ENCODE peak calls at places on chromosomes 6 and 20, in six cellular contexts. One of them, this sample, is unnamed.

GRCh38 chr6:159017757-159018559 is 18.0 kb upstream of the RSPH3 start:
- DNase-seq in lower lobe of right lung: no peak
- DNase-seq in A549: no peak
- DNase-seq in progenitor cell of endocrine pancreas: no peak
- DNase-seq in WTC11: no peak
- DNase-seq in RWPE1: no peak
- DNase-seq in this sample: no peak

GRCh38 chr20:8431538-8432434 is 299.7 kb downstream of the PLCB1 start:
- DNase-seq in lower lobe of right lung: no peak
- DNase-seq in A549: no peak
- DNase-seq in progenitor cell of endocrine pancreas: no peak
- DNase-seq in WTC11: peak
- DNase-seq in RWPE1: no peak
- DNase-seq in this sample: no peak

GRCh38 chr6:8180327-8181161 is 78.2 kb upstream of the EEF1E1 start:
- DNase-seq in lower lobe of right lung: no peak
- DNase-seq in A549: no peak
- DNase-seq in progenitor cell of endocrine pancreas: no peak
- DNase-seq in WTC11: no peak
- DNase-seq in RWPE1: peak
- DNase-seq in this sample: no peak

GRCh38 chr6:152952045-152952444 is 30.8 kb downstream of the FBXO5 start:
- DNase-seq in lower lobe of right lung: no peak
- DNase-seq in A549: no peak
- DNase-seq in progenitor cell of endocrine pancreas: no peak
- DNase-seq in WTC11: no peak
- DNase-seq in RWPE1: peak
- DNase-seq in this sample: no peak

GRCh38 chr6:123276439-123277045 is 280.5 kb downstream of the CLVS2 start:
- DNase-seq in lower lobe of right lung: no peak
- DNase-seq in A549: no peak
- DNase-seq in progenitor cell of endocrine pancreas: no peak
- DNase-seq in WTC11: no peak
- DNase-seq in RWPE1: no peak
- DNase-seq in this sample: no peak

GRCh38 chr6:88008821-88009220 is 38.8 kb upstream of the SPACA1 start:
- DNase-seq in lower lobe of right lung: no peak
- DNase-seq in A549: peak
- DNase-seq in progenitor cell of endocrine pancreas: no peak
- DNase-seq in WTC11: no peak
- DNase-seq in RWPE1: no peak
- DNase-seq in this sample: no peak

GRCh38 chr6:155528982-155529453 is 73.4 kb upstream of the NOX3 start:
- DNase-seq in lower lobe of right lung: no peak
- DNase-seq in A549: peak
- DNase-seq in progenitor cell of endocrine pancreas: no peak
- DNase-seq in WTC11: no peak
- DNase-seq in RWPE1: peak
- DNase-seq in this sample: no peak

GRCh38 chr6:129212081-129212480 is 329.1 kb downstream of the LAMA2 start:
- DNase-seq in lower lobe of right lung: no peak
- DNase-seq in A549: no peak
- DNase-seq in progenitor cell of endocrine pancreas: no peak
- DNase-seq in WTC11: no peak
- DNase-seq in RWPE1: no peak
- DNase-seq in this sample: no peak

GRCh38 chr20:23917024-23917725 is 37.6 kb upstream of the CST5 start:
- DNase-seq in lower lobe of right lung: no peak
- DNase-seq in A549: no peak
- DNase-seq in progenitor cell of endocrine pancreas: no peak
- DNase-seq in WTC11: no peak
- DNase-seq in RWPE1: no peak
- DNase-seq in this sample: no peak

GRCh38 chr6:2376429-2377355 is 131.3 kb upstream of the GMDS start:
- DNase-seq in lower lobe of right lung: no peak
- DNase-seq in A549: peak
- DNase-seq in progenitor cell of endocrine pancreas: no peak
- DNase-seq in WTC11: no peak
- DNase-seq in RWPE1: peak
- DNase-seq in this sample: no peak

DNA sequence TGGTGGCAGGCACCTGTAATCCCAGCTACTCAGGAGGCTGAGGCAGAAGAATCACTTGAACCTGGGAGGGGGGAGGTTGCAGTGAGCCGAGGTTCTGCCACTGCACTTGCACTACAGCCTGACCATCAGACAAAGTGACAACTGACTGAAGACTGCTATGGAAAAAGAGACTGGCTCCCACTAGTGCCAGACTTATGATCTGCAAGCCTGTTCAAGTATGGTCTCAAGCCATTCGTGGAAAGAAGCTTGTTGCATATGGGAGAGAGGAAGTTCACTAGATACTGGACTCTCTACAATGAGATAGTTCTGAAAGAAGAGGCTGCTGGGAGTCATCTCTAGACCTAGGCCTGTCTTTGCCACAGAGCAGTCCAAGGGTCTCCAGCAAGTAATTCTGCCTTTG is 26.7 kb downstream of the MDN1 start:
- DNase-seq in lower lobe of right lung: no peak
- DNase-seq in A549: peak
- DNase-seq in progenitor cell of endocrine pancreas: no peak
- DNase-seq in WTC11: no peak
- DNase-seq in RWPE1: peak
- DNase-seq in this sample: peak
- TF ChIP-seq CTCF in lower lobe of right lung: peak
- TF ChIP-seq CTCF in A549: peak
- TF ChIP-seq CTCF in progenitor cell of endocrine pancreas: peak
- TF ChIP-seq CTCF in WTC11: no peak
- TF ChIP-seq CTCF in RWPE1: peak
- TF ChIP-seq CTCF in this sample: peak

DNA sequence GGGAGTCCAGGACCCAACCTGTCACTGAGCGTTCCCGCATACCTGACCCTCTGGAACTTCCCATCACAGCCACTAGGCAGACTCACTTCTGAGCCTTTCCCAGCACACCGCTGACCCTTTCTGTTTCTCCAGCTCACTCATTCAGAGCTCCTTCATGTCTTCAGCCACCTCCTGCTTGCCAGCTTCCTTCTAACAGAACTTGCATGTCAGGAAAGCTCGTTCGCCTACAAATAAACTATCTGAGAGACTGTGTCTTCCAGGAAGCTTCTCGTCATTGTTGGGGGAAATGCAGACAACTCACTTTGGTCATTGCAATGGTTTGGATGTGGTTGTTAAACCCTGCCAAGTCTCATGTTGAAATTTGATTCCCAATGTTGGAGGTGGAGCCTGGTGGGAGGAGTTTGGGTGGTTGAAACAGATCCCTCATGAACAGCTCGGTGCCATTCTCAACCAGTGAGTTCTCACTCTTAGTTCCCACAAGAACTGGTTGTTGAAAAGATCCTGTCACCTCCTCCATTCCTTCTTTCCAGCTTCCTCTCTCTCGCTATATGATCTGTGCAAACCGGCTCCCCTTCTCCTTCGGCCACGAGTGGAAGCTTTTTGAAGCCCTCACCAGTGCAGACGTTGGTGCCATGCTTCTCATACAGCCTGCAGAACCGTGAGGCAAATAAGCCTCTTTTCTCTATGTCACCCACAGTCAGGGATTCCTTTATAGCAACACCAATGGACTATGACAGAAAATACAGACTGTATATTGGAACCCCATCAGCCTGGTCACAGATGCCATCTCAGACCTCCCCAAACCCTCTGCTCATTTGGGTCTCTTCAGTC is 1.4 kb upstream of the MUC21 start:
- DNase-seq in lower lobe of right lung: no peak
- DNase-seq in A549: peak
- DNase-seq in progenitor cell of endocrine pancreas: no peak
- DNase-seq in WTC11: peak
- DNase-seq in RWPE1: no peak
- DNase-seq in this sample: no peak
- TF ChIP-seq CTCF in lower lobe of right lung: no peak
- TF ChIP-seq CTCF in A549: no peak
- TF ChIP-seq CTCF in progenitor cell of endocrine pancreas: peak
- TF ChIP-seq CTCF in WTC11: no peak
- TF ChIP-seq CTCF in RWPE1: no peak
- TF ChIP-seq CTCF in this sample: no peak

DNA sequence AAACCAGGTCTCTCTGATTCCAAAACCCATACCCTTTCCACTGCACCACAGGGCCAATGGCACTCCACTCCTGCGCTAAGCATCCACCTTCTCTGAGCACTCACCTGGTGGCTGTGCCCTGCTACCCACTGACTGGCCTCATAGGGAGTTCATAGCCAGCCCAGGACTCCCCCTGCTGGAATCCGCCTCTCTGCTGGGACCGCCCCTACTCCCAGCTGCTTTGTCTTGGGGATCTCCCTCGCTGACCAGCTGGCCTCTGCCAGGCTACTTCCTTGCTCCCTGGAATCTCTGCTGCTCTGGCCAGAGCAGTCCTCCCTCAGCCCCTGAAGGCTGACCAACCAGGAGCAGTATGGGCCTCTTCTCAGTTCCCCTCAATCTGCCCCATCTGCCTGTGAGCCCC is 129.7 kb downstream of the FAXC start:
- DNase-seq in lower lobe of right lung: no peak
- DNase-seq in A549: peak
- DNase-seq in progenitor cell of endocrine pancreas: peak
- DNase-seq in WTC11: peak
- DNase-seq in RWPE1: peak
- DNase-seq in this sample: no peak
- TF ChIP-seq CTCF in lower lobe of right lung: no peak
- TF ChIP-seq CTCF in A549: no peak
- TF ChIP-seq CTCF in progenitor cell of endocrine pancreas: peak
- TF ChIP-seq CTCF in WTC11: no peak
- TF ChIP-seq CTCF in RWPE1: no peak
- TF ChIP-seq CTCF in this sample: no peak

GRCh38 chr20:32207211-32207625 is 325 bp downstream of the PLAGL2 start:
- DNase-seq in lower lobe of right lung: no peak
- DNase-seq in A549: no peak
- DNase-seq in progenitor cell of endocrine pancreas: no peak
- DNase-seq in WTC11: peak
- DNase-seq in RWPE1: no peak
- DNase-seq in this sample: no peak

GRCh38 chr20:32205502-32206382 is 1.8 kb downstream of the PLAGL2 start:
- DNase-seq in lower lobe of right lung: no peak
- DNase-seq in A549: no peak
- DNase-seq in progenitor cell of endocrine pancreas: no peak
- DNase-seq in WTC11: no peak
- DNase-seq in RWPE1: no peak
- DNase-seq in this sample: no peak

GRCh38 chr20:32208499-32209154 is 947 bp downstream of the POFUT1 start:
- DNase-seq in lower lobe of right lung: no peak
- DNase-seq in A549: no peak
- DNase-seq in progenitor cell of endocrine pancreas: no peak
- DNase-seq in WTC11: no peak
- DNase-seq in RWPE1: no peak
- DNase-seq in this sample: no peak

GRCh38 chr20:32206383-32207210 is 946 bp downstream of the PLAGL2 start:
- DNase-seq in lower lobe of right lung: no peak
- DNase-seq in A549: no peak
- DNase-seq in progenitor cell of endocrine pancreas: no peak
- DNase-seq in WTC11: no peak
- DNase-seq in RWPE1: peak
- DNase-seq in this sample: no peak

GRCh38 chr20:32207626-32208498 is at the start of the genes PLAGL2 and POFUT1:
- DNase-seq in lower lobe of right lung: peak
- DNase-seq in A549: peak
- DNase-seq in progenitor cell of endocrine pancreas: peak
- DNase-seq in WTC11: peak
- DNase-seq in RWPE1: peak
- DNase-seq in this sample: peak
- TF ChIP-seq CTCF in lower lobe of right lung: peak
- TF ChIP-seq CTCF in A549: peak
- TF ChIP-seq CTCF in progenitor cell of endocrine pancreas: peak
- TF ChIP-seq CTCF in WTC11: no peak
- TF ChIP-seq CTCF in RWPE1: no peak
- TF ChIP-seq CTCF in this sample: peak

GRCh38 chr6:138692978-138693909 is 80.3 kb upstream of the CCDC28A start:
- DNase-seq in lower lobe of right lung: peak
- DNase-seq in A549: peak
- DNase-seq in progenitor cell of endocrine pancreas: peak
- DNase-seq in WTC11: peak
- DNase-seq in RWPE1: peak
- DNase-seq in this sample: peak
- TF ChIP-seq CTCF in lower lobe of right lung: no peak
- TF ChIP-seq CTCF in A549: peak
- TF ChIP-seq CTCF in progenitor cell of endocrine pancreas: peak
- TF ChIP-seq CTCF in WTC11: no peak
- TF ChIP-seq CTCF in RWPE1: peak
- TF ChIP-seq CTCF in this sample: no peak

This sample was measured in D721Med.